ENCODE peak calls at places on chromosomes 11 and 22, in ten cellular contexts. A, G, F, J, O, Q, M, L, D and N are unnamed samples.

GRCh38 chr22:43150731-43151206 is 590 bp upstream of the TSPO start:
- DNase-seq in L (no peak), J (no peak), F (no peak), A (no peak), Q (no peak), D (no peak), G (no peak), O (no peak), M (no peak), N (no peak)

GRCh38 chr11:124756753-124757227 is 4.7 kb upstream of the VSIG2 start:
- DNase-seq in G (no peak), Q (no peak), A (no peak), D (no peak), J (no peak), F (no peak), L (no peak), M (no peak), O (peak; percentile 73), N (no peak)

GRCh38 chr11:77442394-77443053 is 31.4 kb downstream of the PAK1 start:
- DNase-seq in L (no peak), J (no peak), M (no peak), G (no peak), Q (no peak), F (no peak), O (no peak), D (no peak), A (no peak), N (no peak)

GRCh38 chr22:48630444-48630777 is 1197.3 kb downstream of the BRD1 start:
- DNase-seq in L (no peak), A (no peak), Q (no peak), J (no peak), G (no peak), M (no peak), F (no peak), O (no peak), D (no peak), N (no peak)

GRCh38 chr22:42560381-42560780 is 6.6 kb downstream of the SERHL2 start:
- DNase-seq in M (no peak), F (no peak), G (no peak), J (no peak), O (no peak), A (no peak), Q (no peak), D (no peak), L (no peak), N (no peak)

GRCh38 chr22:17873804-17874203 is 99.5 kb upstream of the BID start:
- DNase-seq in Q (no peak), F (no peak), O (no peak), M (no peak), L (no peak), J (no peak), G (no peak), A (no peak), D (no peak), N (no peak)

GRCh38 chr11:10622957-10623787 is 54.7 kb upstream of the LYVE1 start:
- DNase-seq in A (no peak), G (peak; percentile 40), F (peak; percentile 82), L (no peak), J (no peak), Q (peak; percentile 8), M (no peak), O (peak; percentile 33), D (no peak), N (no peak)

GRCh38 chr11:122097419-122098001 is 18.5 kb downstream of the BLID start:
- DNase-seq in M (no peak), D (peak; percentile 51), A (peak; percentile 76), F (no peak), O (peak; percentile 73), L (no peak), Q (no peak), J (no peak), G (peak; percentile 55), N (no peak)

GRCh38 chr11:30143098-30143705 is 87.6 kb upstream of the FSHB start:
- DNase-seq in L (peak; percentile 4), O (peak; percentile 39), F (no peak), A (peak; percentile 4), M (peak; percentile 44), Q (no peak), G (no peak), J (no peak), D (peak; percentile 41), N (peak; percentile 75)

GRCh38 chr11:611001-611996 is 4.5 kb downstream of the IRF7 start:
- DNase-seq in Q (no peak), O (no peak), M (no peak), D (no peak), J (no peak), G (no peak), L (no peak), F (peak; percentile 75), A (no peak), N (no peak)